ENCODE peak calls at places on chromosome 6, in six cellular contexts. One of them, this sample, is unnamed.

GRCh38 chr6:137136065-137136464 is 37.4 kb downstream of the IL22RA2 start:
- DNase-seq in H1: no peak
- DNase-seq in GM12878: no peak
- DNase-seq in HepG2: no peak
- DNase-seq in K562: no peak
- DNase-seq in GM12891: no peak
- DNase-seq in this sample: no peak

GRCh38 chr6:166270706-166271375 is 37.4 kb downstream of the PRR18 start:
- DNase-seq in HepG2: no peak
- DNase-seq in H1: no peak
- DNase-seq in K562: no peak
- DNase-seq in GM12891: no peak
- DNase-seq in GM12878: no peak
- DNase-seq in this sample: no peak

GRCh38 chr6:129889580-129889979 is 28.5 kb upstream of the TMEM244 start:
- DNase-seq in GM12878: no peak
- DNase-seq in H1: no peak
- DNase-seq in GM12891: no peak
- DNase-seq in K562: no peak
- DNase-seq in HepG2: no peak
- DNase-seq in this sample: no peak

GRCh38 chr6:157398151-157398550 is 17.2 kb downstream of the ZDHHC14 start:
- DNase-seq in GM12891: no peak
- DNase-seq in GM12878: no peak
- DNase-seq in H1: no peak
- DNase-seq in K562: no peak
- DNase-seq in HepG2: no peak
- DNase-seq in this sample: no peak

GRCh38 chr6:5337573-5337972 is 76.3 kb downstream of the FARS2 start:
- DNase-seq in K562: no peak
- DNase-seq in HepG2: no peak
- DNase-seq in H1: no peak
- DNase-seq in GM12891: no peak
- DNase-seq in GM12878: no peak
- DNase-seq in this sample: no peak

GRCh38 chr6:17984822-17985660 is 2.4 kb downstream of the KIF13A start:
- DNase-seq in GM12891: no peak
- DNase-seq in GM12878: no peak
- DNase-seq in HepG2: no peak
- DNase-seq in K562: no peak
- DNase-seq in H1: no peak
- DNase-seq in this sample: no peak

GRCh38 chr6:133623065-133623464 is 265.8 kb upstream of the TCF21 start:
- DNase-seq in HepG2: no peak
- DNase-seq in K562: no peak
- DNase-seq in GM12891: no peak
- DNase-seq in GM12878: no peak
- DNase-seq in H1: no peak
- DNase-seq in this sample: no peak

GRCh38 chr6:35341557-35341956 is 801 bp upstream of the PPARD start:
- DNase-seq in GM12878: no peak
- DNase-seq in K562: peak; percentile 73
- DNase-seq in H1: no peak
- DNase-seq in HepG2: no peak
- DNase-seq in GM12891: no peak
- DNase-seq in this sample: no peak

GRCh38 chr6:148195511-148195910 is 147.1 kb upstream of the SASH1 start:
- DNase-seq in H1: no peak
- DNase-seq in GM12878: no peak
- DNase-seq in K562: no peak
- DNase-seq in HepG2: no peak
- DNase-seq in GM12891: no peak
- DNase-seq in this sample: no peak

GRCh38 chr6:114390176-114390575 is 47.4 kb upstream of the HS3ST5 start:
- DNase-seq in HepG2: peak; percentile 21
- DNase-seq in K562: no peak
- DNase-seq in H1: no peak
- DNase-seq in GM12878: no peak
- DNase-seq in GM12891: no peak
- DNase-seq in this sample: no peak

GRCh38 chr6:43915213-43915869 is 145.3 kb downstream of the VEGFA start:
- DNase-seq in H1: no peak
- DNase-seq in HepG2: no peak
- DNase-seq in K562: no peak
- DNase-seq in GM12878: no peak
- DNase-seq in GM12891: no peak
- DNase-seq in this sample: no peak

GRCh38 chr6:138109042-138109997 is 2.1 kb upstream of the PERP start:
- DNase-seq in GM12878: peak; percentile 21
- DNase-seq in GM12891: no peak
- DNase-seq in H1: no peak
- DNase-seq in K562: peak; percentile 61
- DNase-seq in HepG2: peak; percentile 64
- DNase-seq in this sample: peak; percentile 13

GRCh38 chr6:122995930-122996796 is at the start of gene CLVS2:
- DNase-seq in HepG2: no peak
- DNase-seq in GM12891: no peak
- DNase-seq in K562: no peak
- DNase-seq in H1: peak; percentile 33
- DNase-seq in GM12878: no peak
- DNase-seq in this sample: no peak

GRCh38 chr6:43717822-43718221 is 30.2 kb upstream of the MRPS18A start:
- DNase-seq in H1: no peak
- DNase-seq in K562: no peak
- DNase-seq in GM12891: no peak
- DNase-seq in HepG2: no peak
- DNase-seq in GM12878: no peak
- DNase-seq in this sample: no peak

GRCh38 chr6:134195985-134196384 is 121.9 kb downstream of the SGK1 start:
- DNase-seq in K562: no peak
- DNase-seq in H1: no peak
- DNase-seq in GM12878: no peak
- DNase-seq in HepG2: no peak
- DNase-seq in GM12891: no peak
- DNase-seq in this sample: no peak

GRCh38 chr6:138815797-138816528 is 20.1 kb downstream of the ECT2L start:
- DNase-seq in GM12878: no peak
- DNase-seq in GM12891: no peak
- DNase-seq in K562: peak; percentile 37
- DNase-seq in H1: no peak
- DNase-seq in HepG2: peak; percentile 70
- DNase-seq in this sample: no peak

GRCh38 chr6:10991115-10991514 is 53.0 kb downstream of the ELOVL2 start:
- DNase-seq in HepG2: no peak
- DNase-seq in H1: no peak
- DNase-seq in GM12878: no peak
- DNase-seq in K562: no peak
- DNase-seq in GM12891: no peak
- DNase-seq in this sample: no peak

GRCh38 chr6:55875420-55875819 is at the start of gene BMP5:
- DNase-seq in H1: no peak
- DNase-seq in HepG2: no peak
- DNase-seq in GM12878: no peak
- DNase-seq in GM12891: no peak
- DNase-seq in K562: no peak
- DNase-seq in this sample: no peak

GRCh38 chr6:14544689-14545088 is 427.1 kb downstream of the CD83 start:
- DNase-seq in H1: no peak
- DNase-seq in K562: no peak
- DNase-seq in HepG2: no peak
- DNase-seq in GM12891: no peak
- DNase-seq in GM12878: no peak
- DNase-seq in this sample: no peak

GRCh38 chr6:39008737-39009136 is 39.8 kb upstream of the GLP1R start:
- DNase-seq in GM12891: no peak
- DNase-seq in K562: no peak
- DNase-seq in HepG2: no peak
- DNase-seq in H1: no peak
- DNase-seq in GM12878: no peak
- DNase-seq in this sample: no peak

GRCh38 chr6:158938811-158939254 is 61.2 kb downstream of the RSPH3 start:
- DNase-seq in H1: no peak
- DNase-seq in GM12891: no peak
- DNase-seq in HepG2: no peak
- DNase-seq in GM12878: no peak
- DNase-seq in K562: peak; percentile 69
- DNase-seq in this sample: no peak

GRCh38 chr6:20757761-20758160 is 223.5 kb downstream of the CDKAL1 start:
- DNase-seq in K562: no peak
- DNase-seq in HepG2: no peak
- DNase-seq in GM12891: no peak
- DNase-seq in H1: no peak
- DNase-seq in GM12878: no peak
- DNase-seq in this sample: no peak

GRCh38 chr6:68693271-68693670 is 58.2 kb downstream of the ADGRB3 start:
- DNase-seq in H1: no peak
- DNase-seq in GM12891: no peak
- DNase-seq in HepG2: no peak
- DNase-seq in K562: no peak
- DNase-seq in GM12878: no peak
- DNase-seq in this sample: no peak

GRCh38 chr6:131811510-131811909 is 3.7 kb downstream of the ENPP1 start:
- DNase-seq in K562: no peak
- DNase-seq in GM12878: no peak
- DNase-seq in GM12891: no peak
- DNase-seq in H1: no peak
- DNase-seq in HepG2: no peak
- DNase-seq in this sample: no peak

GRCh38 chr6:65650086-65650485 is 56.9 kb downstream of the EYS start:
- DNase-seq in GM12891: no peak
- DNase-seq in K562: no peak
- DNase-seq in GM12878: no peak
- DNase-seq in H1: no peak
- DNase-seq in HepG2: no peak
- DNase-seq in this sample: no peak

GRCh38 chr6:166532302-166532701 is 54.2 kb downstream of the RAMACL start:
- DNase-seq in H1: no peak
- DNase-seq in GM12878: no peak
- DNase-seq in K562: no peak
- DNase-seq in GM12891: no peak
- DNase-seq in HepG2: no peak
- DNase-seq in this sample: no peak

GRCh38 chr6:118743744-118744143 is 92.4 kb upstream of the CEP85L start:
- DNase-seq in GM12878: no peak
- DNase-seq in GM12891: no peak
- DNase-seq in K562: no peak
- DNase-seq in H1: no peak
- DNase-seq in HepG2: no peak
- DNase-seq in this sample: no peak

GRCh38 chr6:118748311-118749062 is 97.1 kb upstream of the CEP85L start:
- DNase-seq in GM12878: no peak
- DNase-seq in H1: no peak
- DNase-seq in GM12891: no peak
- DNase-seq in K562: no peak
- DNase-seq in HepG2: no peak
- DNase-seq in this sample: no peak

GRCh38 chr6:118746100-118746874 is 94.9 kb upstream of the CEP85L start:
- DNase-seq in GM12891: no peak
- DNase-seq in HepG2: no peak
- DNase-seq in H1: no peak
- DNase-seq in GM12878: no peak
- DNase-seq in K562: no peak
- DNase-seq in this sample: no peak

GRCh38 chr6:118745156-118745555 is 93.8 kb upstream of the CEP85L start:
- DNase-seq in K562: no peak
- DNase-seq in HepG2: no peak
- DNase-seq in GM12878: no peak
- DNase-seq in GM12891: no peak
- DNase-seq in H1: no peak
- DNase-seq in this sample: no peak

DNA sequence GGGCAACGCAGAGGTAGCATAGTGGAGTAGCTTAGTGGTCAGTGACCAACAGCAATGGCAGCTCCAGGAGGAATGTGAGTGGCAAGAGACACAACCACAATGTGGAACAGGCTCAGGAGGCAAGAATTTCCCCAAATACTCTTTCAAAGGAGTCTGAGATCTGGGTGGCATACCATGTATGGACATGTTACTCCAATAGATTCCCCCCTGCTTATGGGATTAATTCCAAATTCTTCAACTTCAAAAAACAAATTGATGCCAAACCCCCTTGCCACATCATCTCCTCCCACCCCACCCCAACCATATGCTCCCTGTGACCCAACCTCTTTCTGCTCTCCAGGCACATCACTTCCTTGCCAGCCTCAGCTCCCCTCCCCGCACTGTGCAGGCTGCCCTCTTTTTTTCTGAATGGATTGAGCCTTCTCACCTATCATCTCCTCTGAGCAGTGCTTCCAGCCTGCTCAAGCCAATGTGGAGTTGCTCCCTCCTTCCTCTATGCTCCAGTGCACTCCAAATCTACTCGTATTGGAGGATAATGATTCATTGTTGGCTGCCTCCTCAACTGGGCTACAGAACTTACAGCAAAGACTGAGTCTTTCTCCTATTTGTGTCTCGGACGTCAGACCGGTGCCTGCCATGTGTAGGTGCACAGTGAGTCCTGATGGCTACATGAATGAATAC is 93.0 kb upstream of the CEP85L start:
- DNase-seq in GM12878: no peak
- DNase-seq in K562: no peak
- DNase-seq in H1: no peak
- DNase-seq in GM12891: no peak
- DNase-seq in HepG2: no peak
- DNase-seq in this sample: no peak
- TF ChIP-seq TAF1 in GM12878: no peak
- TF ChIP-seq TAF1 in K562: no peak
- TF ChIP-seq TAF1 in H1: no peak
- TF ChIP-seq TAF1 in GM12891: no peak
- TF ChIP-seq TAF1 in HepG2: no peak
- TF ChIP-seq TAF1 in this sample: no peak

DNA sequence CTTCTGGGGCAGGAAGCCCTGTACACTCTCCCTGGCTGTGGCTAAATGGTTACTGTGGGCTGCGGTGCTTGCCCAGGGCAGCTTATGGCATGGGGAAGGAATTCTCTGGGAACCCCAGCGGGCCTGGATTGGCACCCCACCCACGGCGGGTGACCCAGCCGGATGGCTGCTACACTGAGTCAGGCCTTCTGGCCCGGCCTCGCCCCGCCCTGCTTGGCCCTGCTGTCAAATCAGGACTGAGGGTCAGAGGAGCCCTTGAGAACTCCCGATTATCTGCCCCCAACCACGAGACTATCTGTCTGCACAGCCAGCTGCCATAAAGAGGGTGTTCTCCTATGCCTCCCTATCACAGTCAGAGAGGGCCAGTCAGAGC is 7.3 kb upstream of the ITPR3 start:
- DNase-seq in HepG2: no peak
- DNase-seq in GM12878: no peak
- DNase-seq in H1: no peak
- DNase-seq in K562: no peak
- DNase-seq in GM12891: no peak
- DNase-seq in this sample: no peak
- TF ChIP-seq POLR2A in HepG2: no peak
- TF ChIP-seq POLR2A in GM12878: no peak
- TF ChIP-seq POLR2A in H1: no peak
- TF ChIP-seq POLR2A in K562: no peak
- TF ChIP-seq POLR2A in GM12891: no peak
- TF ChIP-seq POLR2A in this sample: no peak

GRCh38 chr6:7108196-7108963 is 619 bp downstream of the RREB1 start:
- DNase-seq in HepG2: peak; percentile 35
- DNase-seq in GM12891: no peak
- DNase-seq in K562: peak; percentile 64
- DNase-seq in GM12878: no peak
- DNase-seq in H1: no peak
- DNase-seq in this sample: peak; percentile 41
- TF ChIP-seq POLR2AphosphoS5 in HepG2: no peak
- TF ChIP-seq POLR2AphosphoS5 in GM12891: no peak
- TF ChIP-seq POLR2AphosphoS5 in K562: no peak
- TF ChIP-seq POLR2AphosphoS5 in GM12878: peak; percentile 19
- TF ChIP-seq POLR2AphosphoS5 in H1: no peak
- TF ChIP-seq POLR2AphosphoS5 in this sample: no peak

GRCh38 chr6:80022803-80023202 is 18.4 kb downstream of the TTK start:
- DNase-seq in GM12878: no peak
- DNase-seq in GM12891: no peak
- DNase-seq in HepG2: no peak
- DNase-seq in H1: no peak
- DNase-seq in K562: no peak
- DNase-seq in this sample: no peak
- TF ChIP-seq TAF1 in GM12878: no peak
- TF ChIP-seq TAF1 in GM12891: no peak
- TF ChIP-seq TAF1 in HepG2: no peak
- TF ChIP-seq TAF1 in H1: no peak
- TF ChIP-seq TAF1 in K562: no peak
- TF ChIP-seq TAF1 in this sample: no peak

This sample was measured in GM12892.